ENCODE peak calls at places on chromosomes 5 and 9, in eight cellular contexts. R is ovary, N is prostate gland, E is spleen, H is transverse colon, S is uterus, L is tibial nerve, C is testis. U is an unnamed sample. For H3K4me1, the result is how much of the 10 kb centered on the place peaks cover.

GRCh38 chr5:59744531-59744992 is 149.0 kb downstream of the PDE4D start:
- DNase-seq in R (no peak), N (no peak), E (no peak), H (no peak), S (no peak), L (no peak), C (no peak), U (no peak)

GRCh38 chr9:3875371-3876132 is 349.8 kb upstream of the RFX3 start:
- DNase-seq in R (no peak), N (no peak), E (no peak), H (no peak), S (no peak), L (no peak), C (no peak), U (no peak)

GRCh38 chr9:120692901-120693573 is 21.2 kb downstream of the MEGF9 start:
- DNase-seq in R (no peak), N (no peak), E (no peak), H (no peak), S (no peak), L (no peak), C (no peak), U (no peak)

GRCh38 chr9:92455217-92455616 is 27.1 kb downstream of the ASPN start:
- DNase-seq in R (no peak), N (no peak), E (no peak), H (no peak), S (no peak), L (no peak), C (no peak), U (no peak)

GRCh38 chr5:116574682-116575634 is at the start of gene SEMA6A:
- DNase-seq in R (peak), N (peak), E (peak), H (peak), S (peak), L (peak), C (peak), U (peak)

GRCh38 chr5:100797863-100798262 is 105.2 kb downstream of the ST8SIA4 start:
- DNase-seq in R (no peak), N (no peak), E (no peak), H (no peak), S (no peak), L (no peak), C (no peak), U (no peak)

GRCh38 chr5:41883243-41883642 is 13.0 kb upstream of the OXCT1 start:
- DNase-seq in R (no peak), N (no peak), E (no peak), H (no peak), S (no peak), L (no peak), C (no peak), U (no peak)

GRCh38 chr9:112348257-112348992 is 15.0 kb upstream of the PTBP3 start:
- DNase-seq in R (peak), N (peak), E (peak), H (peak), S (peak), L (peak), C (peak), U (peak)

GRCh38 chr5:335740-336038 is 14.2 kb downstream of the AHRR start:
- DNase-seq in R (no peak), N (no peak), E (no peak), H (no peak), S (no peak), L (no peak), C (no peak), U (no peak)

GRCh38 chr5:60843693-60844428 is at the start of gene ELOVL7:
- DNase-seq in R (no peak), N (peak), E (peak), H (peak), S (peak), L (no peak), C (peak), U (peak)

GRCh38 chr9:79757906-79758669 is 186.3 kb downstream of the TLE4 start:
- DNase-seq in R (no peak), N (no peak), E (no peak), H (no peak), S (no peak), L (no peak), C (no peak), U (no peak)

GRCh38 chr5:11044581-11044980 is 283.5 kb upstream of the DAP start:
- DNase-seq in R (no peak), N (no peak), E (no peak), H (no peak), S (no peak), L (no peak), C (no peak), U (no peak)

GRCh38 chr5:102545175-102545574 is 46.4 kb upstream of the SLCO6A1 start:
- DNase-seq in R (no peak), N (no peak), E (no peak), H (no peak), S (no peak), L (no peak), C (peak), U (no peak)

GRCh38 chr5:145463634-145464033 is 371.5 kb downstream of the PRELID2 start:
- DNase-seq in R (no peak), N (no peak), E (no peak), H (no peak), S (no peak), L (no peak), C (no peak), U (no peak)

GRCh38 chr9:34628656-34629491 is at the start of gene ARID3C:
- DNase-seq in R (no peak), N (no peak), E (no peak), H (peak), S (no peak), L (no peak), C (peak), U (peak)

GRCh38 chr5:9046756-9047481 is 499.0 kb downstream of the SEMA5A start:
- DNase-seq in R (no peak), N (no peak), E (no peak), H (no peak), S (peak), L (no peak), C (peak), U (no peak)

GRCh38 chr5:110925398-110925797 is 146.1 kb upstream of the TSLP start:
- DNase-seq in R (no peak), N (no peak), E (no peak), H (no peak), S (no peak), L (no peak), C (no peak), U (no peak)

GRCh38 chr5:102858808-102859207 is 103.7 kb downstream of the PAM start:
- DNase-seq in R (no peak), N (no peak), E (no peak), H (no peak), S (no peak), L (no peak), C (no peak), U (no peak)

GRCh38 chr5:147432323-147432722 is 77.5 kb downstream of the DPYSL3 start:
- DNase-seq in R (no peak), N (no peak), E (no peak), H (no peak), S (no peak), L (no peak), C (no peak), U (no peak)

GRCh38 chr5:107385701-107386100 is 285.0 kb downstream of the EFNA5 start:
- DNase-seq in R (no peak), N (no peak), E (no peak), H (no peak), S (no peak), L (no peak), C (no peak), U (no peak)

GRCh38 chr9:81430727-81431126 is 258.6 kb downstream of the TLE1 start:
- DNase-seq in R (no peak), N (no peak), E (no peak), H (no peak), S (no peak), L (no peak), C (no peak), U (no peak)

GRCh38 chr5:85990998-85991397 is 626.7 kb upstream of the COX7C start:
- DNase-seq in R (no peak), N (no peak), E (no peak), H (no peak), S (no peak), L (no peak), C (no peak), U (no peak)

GRCh38 chr5:17400724-17401508 is 97.1 kb upstream of the TAF11L2 start:
- DNase-seq in R (no peak), N (no peak), E (peak), H (no peak), S (no peak), L (no peak), C (no peak), U (peak)

GRCh38 chr5:65809817-65810531 is 88.0 kb downstream of the NLN start:
- DNase-seq in R (peak), N (peak), E (no peak), H (peak), S (peak), L (peak), C (peak), U (no peak)

GRCh38 chr9:129486496-129487306 is 134.2 kb downstream of the C9orf50 start:
- DNase-seq in R (peak), N (peak), E (no peak), H (no peak), S (peak), L (peak), C (peak), U (peak)

GRCh38 chr5:132498152-132498551 is 7.6 kb upstream of the IRF1 start:
- DNase-seq in R (no peak), N (peak), E (peak), H (no peak), S (peak), L (no peak), C (no peak), U (peak)

GRCh38 chr5:132497488-132497997 is 7.0 kb upstream of the IRF1 start:
- DNase-seq in R (peak), N (peak), E (peak), H (peak), S (peak), L (peak), C (no peak), U (peak)

GRCh38 chr5:132495063-132495671 is 4.6 kb upstream of the IRF1 start:
- DNase-seq in R (no peak), N (no peak), E (peak), H (peak), S (no peak), L (peak), C (no peak), U (no peak)

GRCh38 chr5:132495672-132496630 is 5.4 kb upstream of the IRF1 start:
- DNase-seq in R (peak), N (peak), E (peak), H (peak), S (peak), L (peak), C (peak), U (peak)

GRCh38 chr5:132496631-132497487 is 6.3 kb upstream of the IRF1 start:
- DNase-seq in R (peak), N (peak), E (peak), H (peak), S (peak), L (peak), C (peak), U (peak)
- TF ChIP-seq POLR2A in R (no peak), N (peak), E (no peak), H (peak), S (no peak), L (peak), C (no peak), U (no peak)

DNA sequence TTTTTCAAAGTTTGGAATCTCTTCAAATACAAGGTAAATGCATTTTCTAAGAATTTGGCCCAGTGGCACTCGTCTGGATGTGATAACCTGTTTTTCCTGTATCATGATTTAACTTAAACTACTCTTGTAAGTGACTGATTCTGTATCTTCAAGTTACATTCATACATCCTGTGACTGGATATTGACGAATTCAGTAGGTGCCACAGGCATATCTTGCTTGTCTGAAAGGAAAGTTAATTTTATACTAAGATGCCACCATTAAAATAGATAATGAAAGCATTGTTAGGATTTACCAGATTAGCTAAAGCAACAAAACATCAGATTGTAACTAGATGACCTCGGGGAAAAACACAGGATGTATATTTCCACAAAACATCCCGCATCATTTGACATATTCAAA is 175.3 kb upstream of the ZNF608 start:
- DNase-seq in R (no peak), N (no peak), E (no peak), H (no peak), S (no peak), L (no peak), C (no peak), U (no peak)
- H3K4me1 ChIP-seq in R (under half), N (under half), E (under half), H (under half), S (under half), L (under half), C (under half), U (under half)

DNA sequence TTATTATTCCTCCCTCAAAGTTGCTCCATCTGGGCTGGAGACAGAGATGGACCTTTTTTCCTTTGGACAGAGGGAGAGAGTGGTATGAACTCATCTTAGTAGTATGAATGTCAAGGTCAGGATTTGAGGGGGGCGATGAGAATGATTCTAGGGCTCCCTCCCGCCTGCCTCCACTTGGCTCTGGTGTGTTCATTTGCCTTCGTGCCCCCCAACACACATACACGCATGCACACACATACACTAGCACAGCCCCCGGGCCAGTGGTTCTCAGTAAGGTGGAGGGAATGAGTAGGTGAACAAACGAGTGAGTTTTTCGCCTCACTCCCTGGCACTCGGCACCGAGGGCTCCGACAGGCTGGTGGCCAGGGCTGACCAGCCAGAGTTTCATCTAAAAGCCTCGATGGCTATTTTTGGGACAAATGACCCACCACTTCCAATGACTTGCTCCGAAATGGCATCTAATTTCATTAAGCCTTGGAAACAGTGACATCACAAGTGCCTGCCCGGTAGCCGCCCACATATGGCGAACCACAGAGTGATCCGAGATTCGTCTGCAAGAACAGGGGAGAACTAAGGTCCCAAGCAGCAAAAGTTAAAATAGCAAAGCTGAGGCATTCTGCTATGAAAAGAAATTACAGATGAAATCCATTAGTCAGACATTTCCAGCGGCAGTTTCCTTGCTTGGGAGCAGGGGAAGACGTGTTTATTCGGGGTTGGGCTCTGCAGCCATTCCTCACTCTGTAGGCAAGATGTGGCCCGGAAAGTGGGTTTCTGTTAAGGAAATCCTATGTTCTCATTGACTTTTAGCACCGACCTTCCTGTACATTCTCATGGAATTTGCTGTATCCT is 44.8 kb downstream of the ERGIC1 start:
- DNase-seq in R (no peak), N (no peak), E (no peak), H (no peak), S (peak), L (no peak), C (no peak), U (no peak)
- TF ChIP-seq POLR2A in R (no peak), N (no peak), E (no peak), H (no peak), S (no peak), L (no peak), C (no peak), U (no peak)

DNA sequence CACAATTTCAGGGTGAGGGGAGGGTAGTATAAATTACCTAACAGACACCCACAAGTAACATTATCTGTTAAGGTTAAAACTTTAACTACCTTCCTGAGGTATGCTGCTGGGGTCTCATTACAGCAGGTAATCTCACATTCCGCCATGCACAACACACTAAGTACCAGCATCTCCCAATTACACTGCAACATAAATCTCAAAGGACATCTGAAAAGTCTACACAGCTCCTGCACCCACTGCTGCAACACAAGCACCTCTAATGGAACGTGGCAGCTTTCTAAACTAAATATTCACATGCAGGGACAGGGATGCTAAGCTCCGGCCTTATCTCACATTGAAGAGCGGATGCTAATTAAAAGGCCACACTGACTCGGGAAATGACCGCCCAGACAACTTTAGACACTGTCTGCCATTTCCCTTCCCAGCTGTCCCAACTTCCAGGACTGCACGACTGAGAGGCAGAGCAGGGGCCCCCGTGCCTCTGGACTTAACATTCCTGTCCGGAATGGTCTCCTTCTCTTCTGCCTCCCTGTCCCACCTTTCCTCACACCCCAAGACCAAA is 45.9 kb downstream of the PSMB7 start:
- DNase-seq in R (no peak), N (no peak), E (no peak), H (no peak), S (no peak), L (no peak), C (no peak), U (no peak)
- H3K4me1 ChIP-seq in R (under half), N (under half), E (under half), H (under half), S (under half), L (under half), C (under half), U (under half)

GRCh38 chr5:178627259-178627598 is 379 bp upstream of the CLK4 start:
- DNase-seq in R (no peak), N (no peak), E (no peak), H (no peak), S (no peak), L (no peak), C (no peak), U (no peak)
- TF ChIP-seq POLR2A in R (no peak), N (no peak), E (no peak), H (no peak), S (no peak), L (no peak), C (no peak), U (no peak)

GRCh38 chr9:133562611-133563285 is 28.2 kb downstream of the ADAMTSL2 start:
- DNase-seq in R (no peak), N (no peak), E (no peak), H (no peak), S (no peak), L (no peak), C (no peak), U (no peak)

GRCh38 chr9:133566817-133567216 is 32.3 kb downstream of the ADAMTSL2 start:
- DNase-seq in R (no peak), N (no peak), E (no peak), H (no peak), S (no peak), L (no peak), C (no peak), U (peak)

GRCh38 chr9:133563286-133564213 is 29.0 kb downstream of the ADAMTSL2 start:
- DNase-seq in R (peak), N (peak), E (no peak), H (peak), S (peak), L (no peak), C (no peak), U (no peak)

GRCh38 chr9:133566382-133566781 is 31.9 kb downstream of the ADAMTSL2 start:
- DNase-seq in R (no peak), N (no peak), E (no peak), H (no peak), S (no peak), L (no peak), C (no peak), U (peak)

GRCh38 chr9:133564451-133564850 is 29.9 kb downstream of the ADAMTSL2 start:
- DNase-seq in R (no peak), N (no peak), E (no peak), H (no peak), S (no peak), L (no peak), C (no peak), U (no peak)
- H3K4me1 ChIP-seq in R (under half), N (under half), E (under half), H (under half), S (under half), L (under half), C (under half), U (under half)

U was measured in upper lobe of left lung.